ENCODE peak calls at places on chromosomes 4 and X, in seven cellular contexts. A is thyroid gland, K is upper lobe of left lung, N is cardiac fibroblast, U is colonic mucosa, Q is IMR-90, O is fibroblast of pulmonary artery. R is an unnamed sample.

GRCh38 chrX:151151668-151152267 is 24.6 kb upstream of the GPR50 start:
- DNase-seq in U (peak; percentile 26), O (peak; percentile 65), Q (peak; percentile 54), K (no peak), N (peak; percentile 57), A (peak; percentile 2), R (peak; percentile 3)

GRCh38 chr4:62531250-62531649 is 1331.1 kb downstream of the ADGRL3 start:
- DNase-seq in O (peak; percentile 31), K (no peak), Q (no peak), A (no peak), N (no peak), U (no peak), R (no peak)

GRCh38 chr4:183588169-183588675 is 70.8 kb downstream of the RWDD4 start:
- DNase-seq in A (no peak), N (no peak), K (no peak), Q (peak; percentile 51), U (no peak), O (peak; percentile 46), R (no peak)

GRCh38 chrX:67568769-67569168 is 24.9 kb downstream of the AR start:
- DNase-seq in N (peak; percentile 12), U (no peak), K (no peak), O (no peak), Q (no peak), A (no peak), R (no peak)

GRCh38 chrX:118420462-118420861 is 74.6 kb downstream of the WDR44 start:
- DNase-seq in A (no peak), Q (peak; percentile 42), N (peak; percentile 55), O (peak; percentile 71), U (no peak), K (no peak), R (no peak)

GRCh38 chrX:8731579-8732395 is at the start of gene ANOS1:
- DNase-seq in A (peak; percentile 86), U (no peak), Q (no peak), K (peak; percentile 91), N (no peak), O (peak; percentile 19), R (no peak)

GRCh38 chrX:95346854-95347253 is 1337.8 kb upstream of the DIAPH2 start:
- DNase-seq in O (peak; percentile 1), A (no peak), N (peak; percentile 23), K (no peak), Q (peak; percentile 5), U (no peak), R (no peak)

GRCh38 chrX:151713859-151714258 is 2.0 kb upstream of the FATE1 start:
- DNase-seq in Q (no peak), U (no peak), N (peak; percentile 18), O (peak; percentile 12), K (no peak), A (no peak), R (no peak)

GRCh38 chr4:23747131-23747752 is 142.6 kb downstream of the PPARGC1A start:
- DNase-seq in U (peak; percentile 76), Q (no peak), N (no peak), A (no peak), K (no peak), O (no peak), R (no peak)

GRCh38 chr4:26441110-26441509 is 49.2 kb downstream of the CCKAR start:
- DNase-seq in K (no peak), U (no peak), A (peak; percentile 69), N (peak; percentile 67), O (peak; percentile 47), Q (peak; percentile 73), R (no peak)

GRCh38 chrX:153578200-153578835 is 20.6 kb downstream of the CCNQ start:
- DNase-seq in U (no peak), K (no peak), A (no peak), N (no peak), Q (no peak), O (no peak), R (no peak)

GRCh38 chr4:118284169-118284568 is 68.6 kb downstream of the PRSS12 start:
- DNase-seq in A (no peak), N (no peak), U (no peak), O (no peak), Q (peak; percentile 13), K (no peak), R (no peak)

GRCh38 chrX:41553688-41554087 is 106.5 kb downstream of the NYX start:
- DNase-seq in K (no peak), O (no peak), Q (peak; percentile 69), N (peak; percentile 43), U (no peak), A (no peak), R (peak; percentile 38)

GRCh38 chrX:50407976-50408375 is 62.6 kb downstream of the DGKK start:
- DNase-seq in N (no peak), Q (no peak), O (no peak), U (no peak), K (no peak), A (no peak), R (no peak)
- TF ChIP-seq CTCF in N (no peak), Q (no peak), O (no peak), U (no peak), K (no peak), A (no peak), R (no peak)

DNA sequence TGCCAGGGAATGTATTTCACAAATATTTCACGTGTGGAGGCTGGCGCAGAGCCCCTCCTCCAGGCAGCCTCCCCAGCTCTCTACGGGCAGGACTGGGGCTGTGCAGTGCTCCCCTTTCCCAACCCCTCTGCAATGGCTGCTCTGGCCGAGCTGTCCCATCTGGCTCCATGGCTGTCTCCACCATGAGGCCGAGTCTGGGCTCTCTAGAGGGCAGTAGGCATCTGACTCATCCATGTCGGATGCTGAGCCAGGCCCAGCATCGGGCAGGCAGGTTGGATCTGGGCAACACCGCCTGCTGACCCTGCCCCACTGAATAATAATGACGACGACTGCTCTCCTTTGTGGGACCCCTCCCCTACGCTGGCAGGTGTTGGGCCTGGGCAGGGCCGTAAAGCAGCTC is 11.0 kb upstream of the SH3TC1 start:
- DNase-seq in K (peak; percentile 47), Q (no peak), A (no peak), O (no peak), U (no peak), N (peak; percentile 41), R (no peak)
- H3K4me3 ChIP-seq in K (no peak overlapping the region), Q (no peak overlapping the region), A (no peak overlapping the region), O (no peak overlapping the region), U (no peak overlapping the region), N (no peak overlapping the region), R (no peak overlapping the region)

GRCh38 chrX:63421411-63421810 is 70.3 kb upstream of the SPIN4 start:
- DNase-seq in Q (no peak), K (no peak), O (no peak), A (no peak), N (no peak), U (no peak), R (no peak)
- TF ChIP-seq CTCF in Q (no peak), K (no peak), O (peak; percentile 13), A (no peak), N (peak; percentile 15), U (no peak), R (no peak)

DNA sequence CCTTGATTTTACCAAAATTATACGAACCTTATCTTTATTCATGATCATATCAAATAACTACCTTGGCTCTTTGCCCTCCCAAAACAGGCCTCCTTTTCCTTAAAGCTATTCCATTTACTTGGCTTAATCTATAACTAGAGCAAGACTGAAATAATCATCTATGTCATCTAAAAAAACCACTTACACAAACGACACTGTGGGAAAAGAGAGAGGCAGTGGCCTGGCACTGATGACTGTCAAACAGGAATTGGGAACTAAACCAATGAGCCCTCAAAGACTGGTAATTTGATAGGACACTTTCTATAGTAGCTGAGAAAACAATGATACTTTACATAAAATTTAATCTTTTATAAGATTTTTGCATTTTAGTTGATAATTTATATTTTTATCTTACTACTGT is 11.7 kb upstream of the PTPN13 start:
- DNase-seq in Q (no peak), K (no peak), N (peak; percentile 12), A (peak; percentile 32), O (no peak), U (no peak), R (peak; percentile 60)
- H3K4me3 ChIP-seq in Q (no peak overlapping the region), K (no peak overlapping the region), N (peak overlapping the region; percentile 4), A (no peak overlapping the region), O (peak overlapping the region; percentile 32), U (peak overlapping the region; percentile 11), R (peak overlapping the region; percentile 27)

DNA sequence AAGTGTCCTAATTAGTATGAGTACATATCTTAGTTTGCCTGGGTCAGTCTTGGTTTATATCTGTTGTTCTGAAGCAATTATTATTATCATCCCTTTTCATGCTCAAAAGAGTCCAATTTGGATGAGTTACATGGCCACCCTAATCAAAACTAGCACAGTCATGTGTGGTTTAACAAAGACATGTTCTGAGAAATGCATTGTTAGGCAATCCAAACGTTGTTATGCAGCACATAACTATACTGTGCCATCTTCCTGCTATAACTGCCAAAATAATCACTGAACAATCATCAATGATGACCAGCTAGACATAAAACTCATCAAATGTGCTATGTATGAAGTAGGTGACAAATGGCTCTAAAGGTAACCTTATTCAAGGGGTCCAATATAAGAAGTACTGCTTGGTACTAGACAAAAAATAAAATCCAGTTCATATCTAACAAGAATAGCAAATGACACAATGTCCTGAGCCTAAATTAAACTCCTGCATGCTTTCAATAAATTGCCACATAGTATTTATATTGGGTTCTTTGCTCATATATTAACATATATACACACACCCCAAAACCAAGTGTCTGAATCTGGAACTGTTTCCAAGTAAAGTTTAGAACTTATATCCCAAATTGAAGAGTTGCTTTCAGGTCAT is 41.9 kb downstream of the CNOT6L start:
- DNase-seq in K (no peak), U (no peak), N (peak; percentile 62), Q (peak; percentile 9), A (no peak), O (peak; percentile 57), R (peak; percentile 19)
- TF ChIP-seq CTCF in K (no peak), U (no peak), N (no peak), Q (no peak), A (no peak), O (no peak), R (no peak)

GRCh38 chr4:20253799-20254409 is 2.2 kb downstream of the SLIT2 start:
- DNase-seq in U (no peak), Q (peak; percentile 30), O (peak; percentile 46), A (peak; percentile 20), K (peak; percentile 79), N (peak; percentile 52), R (no peak)

GRCh38 chr4:20255251-20255586 is 3.5 kb downstream of the SLIT2 start:
- DNase-seq in Q (no peak), N (no peak), K (no peak), O (no peak), A (no peak), U (no peak), R (no peak)

GRCh38 chr4:20254517-20255250 is 3.0 kb downstream of the SLIT2 start:
- DNase-seq in U (no peak), N (peak; percentile 60), A (peak; percentile 42), Q (peak; percentile 39), K (peak; percentile 85), O (peak; percentile 61), R (no peak)

GRCh38 chr4:20255823-20256222 is 4.1 kb downstream of the SLIT2 start:
- DNase-seq in U (no peak), N (peak; percentile 37), Q (no peak), A (no peak), O (no peak), K (no peak), R (no peak)

GRCh38 chr4:20256381-20256881 is 4.7 kb downstream of the SLIT2 start:
- DNase-seq in O (no peak), A (no peak), N (peak; percentile 52), Q (peak; percentile 35), U (no peak), K (no peak), R (no peak)
- H3K4me3 ChIP-seq in O (peak overlapping the region; percentile 80), A (no peak overlapping the region), N (peak overlapping the region; percentile 72), Q (no peak overlapping the region), U (no peak overlapping the region), K (no peak overlapping the region), R (no peak overlapping the region)

R was measured in LNCaP clone FGC.